ENCODE peak calls at places on chromosomes 7 and 10, in ten cellular contexts. T, D, W, K, Y, M, H, R, U and A are unnamed samples.
A peak's percentile ranks its signal among the peaks of the same experiment; 100 is the strongest.

GRCh38 chr10:47326927-47327330 is 4.7 kb downstream of the GDF2 start:
- DNase-seq in T (no peak), D (no peak), W (peak; percentile 39), K (no peak), Y (peak; percentile 32), M (no peak), H (no peak), R (no peak), U (no peak), A (no peak)

GRCh38 chr10:4033341-4033896 is 248.4 kb upstream of the KLF6 start:
- DNase-seq in T (no peak), D (no peak), W (no peak), K (no peak), Y (no peak), M (no peak), H (no peak), R (no peak), U (no peak), A (no peak)

GRCh38 chr10:29246449-29246848 is 42.4 kb upstream of the LYZL1 start:
- DNase-seq in T (no peak), D (no peak), W (no peak), K (no peak), Y (no peak), M (no peak), H (no peak), R (no peak), U (no peak), A (no peak)

GRCh38 chr10:68826764-68827591 is at the start of gene STOX1:
- DNase-seq in T (peak; percentile 53), D (peak; percentile 13), W (peak; percentile 64), K (no peak), Y (no peak), M (peak; percentile 54), H (no peak), R (peak; percentile 86), U (peak; percentile 69), A (peak; percentile 68)

GRCh38 chr10:33703897-33704825 is 369.7 kb upstream of the NRP1 start:
- DNase-seq in T (peak; percentile 43), D (no peak), W (no peak), K (no peak), Y (no peak), M (no peak), H (no peak), R (no peak), U (no peak), A (peak; percentile 62)

GRCh38 chr10:62636825-62637248 is 167.7 kb upstream of the ADO start:
- DNase-seq in T (no peak), D (no peak), W (no peak), K (no peak), Y (no peak), M (no peak), H (no peak), R (peak; percentile 14), U (no peak), A (no peak)

GRCh38 chr7:128450409-128450808 is 5.3 kb upstream of the HILPDA start:
- DNase-seq in T (no peak), D (no peak), W (no peak), K (no peak), Y (no peak), M (no peak), H (no peak), R (no peak), U (no peak), A (no peak)

GRCh38 chr7:98211221-98211675 is at the start of gene BHLHA15:
- DNase-seq in T (no peak), D (no peak), W (no peak), K (no peak), Y (no peak), M (peak; percentile 73), H (no peak), R (peak; percentile 68), U (peak; percentile 83), A (no peak)

GRCh38 chr10:117365612-117366011 is 9.6 kb downstream of the PDZD8 start:
- DNase-seq in T (no peak), D (no peak), W (no peak), K (no peak), Y (no peak), M (no peak), H (peak; percentile 47), R (no peak), U (peak; percentile 57), A (peak; percentile 59)

GRCh38 chr7:127021019-127021738 is 231.6 kb downstream of the GRM8 start:
- DNase-seq in T (no peak), D (no peak), W (no peak), K (no peak), Y (no peak), M (no peak), H (no peak), R (no peak), U (no peak), A (peak; percentile 2)

GRCh38 chr7:5532520-5533335 is 109.1 kb upstream of the TNRC18 start:
- DNase-seq in T (no peak), D (no peak), W (peak; percentile 55), K (no peak), Y (peak; percentile 89), M (peak; percentile 88), H (no peak), R (peak; percentile 50), U (peak; percentile 95), A (no peak)

GRCh38 chr7:13829914-13830603 is 159.4 kb downstream of the ETV1 start:
- DNase-seq in T (peak; percentile 95), D (peak; percentile 90), W (no peak), K (peak; percentile 61), Y (no peak), M (no peak), H (no peak), R (no peak), U (no peak), A (peak; percentile 61)

GRCh38 chr7:13827716-13828115 is 161.8 kb downstream of the ETV1 start:
- DNase-seq in T (peak; percentile 54), D (no peak), W (no peak), K (no peak), Y (no peak), M (no peak), H (no peak), R (no peak), U (no peak), A (no peak)

GRCh38 chr7:13830604-13830915 is 158.9 kb downstream of the ETV1 start:
- DNase-seq in T (peak; percentile 58), D (no peak), W (no peak), K (no peak), Y (no peak), M (no peak), H (no peak), R (no peak), U (no peak), A (no peak)

GRCh38 chr7:13829231-13829630 is 160.2 kb downstream of the ETV1 start:
- DNase-seq in T (no peak), D (no peak), W (no peak), K (no peak), Y (no peak), M (no peak), H (no peak), R (no peak), U (no peak), A (no peak)

GRCh38 chr7:13826752-13827151 is 162.7 kb downstream of the ETV1 start:
- DNase-seq in T (no peak), D (no peak), W (no peak), K (no peak), Y (no peak), M (no peak), H (no peak), R (no peak), U (no peak), A (no peak)
- TF ChIP-seq CTCF in T (no peak), D (no peak), W (no peak), K (no peak), Y (no peak), M (no peak), H (no peak), R (no peak), U (no peak), A (no peak)

DNA sequence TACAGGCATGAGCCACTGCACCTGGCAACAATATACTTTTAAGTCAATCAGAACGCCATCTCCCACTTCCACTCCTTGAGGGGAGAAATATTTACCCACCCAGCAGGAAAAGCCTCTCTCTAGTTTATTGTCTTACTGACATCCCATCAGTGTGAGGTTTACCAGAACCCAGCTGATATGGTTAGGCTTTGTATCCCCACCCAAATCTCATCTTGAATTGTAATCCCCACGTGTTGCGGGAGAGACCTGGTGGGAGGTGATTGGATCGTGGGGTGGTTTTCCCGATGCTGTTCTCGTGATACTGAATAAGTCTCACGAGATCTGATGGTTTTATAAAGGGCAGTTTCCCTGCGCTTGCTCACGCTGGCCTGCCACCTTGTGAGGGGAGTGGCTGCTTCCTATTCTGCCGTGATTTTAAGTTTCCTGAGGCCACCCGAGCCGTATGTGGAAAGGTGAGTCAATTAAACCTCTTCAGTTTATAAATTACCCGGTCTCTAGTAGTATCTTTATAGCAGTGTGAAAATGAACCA is 37.5 kb upstream of the TPK1 start:
- DNase-seq in T (no peak), D (no peak), W (no peak), K (no peak), Y (no peak), M (no peak), H (no peak), R (no peak), U (no peak), A (no peak)
- H3K4me3 ChIP-seq in T (no peak overlapping the region), D (no peak overlapping the region), W (no peak overlapping the region), K (no peak overlapping the region), Y (no peak overlapping the region), M (no peak overlapping the region), H (no peak overlapping the region), R (no peak overlapping the region), U (no peak overlapping the region), A (no peak overlapping the region)

GRCh38 chr7:151088856-151089699 is 2.8 kb downstream of the AGAP3 start:
- DNase-seq in T (peak; percentile 62), D (peak; percentile 41), W (peak; percentile 65), K (no peak), Y (peak; percentile 92), M (peak; percentile 87), H (no peak), R (peak; percentile 61), U (peak; percentile 67), A (peak; percentile 59)

GRCh38 chr7:151086802-151087246 is 549 bp downstream of the AGAP3 start:
- DNase-seq in T (no peak), D (no peak), W (no peak), K (no peak), Y (no peak), M (no peak), H (no peak), R (peak; percentile 60), U (no peak), A (peak; percentile 52)

GRCh38 chr7:151085691-151086620 is at the start of gene AGAP3:
- DNase-seq in T (peak; percentile 70), D (peak; percentile 44), W (peak; percentile 91), K (no peak), Y (peak; percentile 93), M (peak; percentile 95), H (no peak), R (peak; percentile 91), U (peak; percentile 91), A (peak; percentile 69)

GRCh38 chr7:151088019-151088855 is 2.0 kb downstream of the AGAP3 start:
- DNase-seq in T (no peak), D (no peak), W (no peak), K (no peak), Y (no peak), M (no peak), H (no peak), R (peak; percentile 53), U (no peak), A (no peak)

GRCh38 chr7:151087247-151088018 is 1.2 kb downstream of the AGAP3 start:
- DNase-seq in T (peak; percentile 62), D (no peak), W (peak; percentile 73), K (no peak), Y (no peak), M (peak; percentile 76), H (no peak), R (no peak), U (peak; percentile 83), A (peak; percentile 68)
- TF ChIP-seq CTCF in T (no peak), D (no peak), W (peak; percentile 41), K (peak; percentile 2), Y (peak; percentile 18), M (peak; percentile 42), H (peak; percentile 78), R (peak; percentile 45), U (peak; percentile 27), A (no peak)

GRCh38 chr7:36115448-36116321 is 37.4 kb upstream of the EEPD1 start:
- DNase-seq in T (peak; percentile 95), D (peak; percentile 98), W (peak; percentile 68), K (peak; percentile 92), Y (no peak), M (peak; percentile 79), H (peak; percentile 96), R (no peak), U (peak; percentile 91), A (peak; percentile 98)
- H3K4me3 ChIP-seq in T (no peak overlapping the region), D (peak overlapping the region; percentile 26), W (no peak overlapping the region), K (peak overlapping the region; percentile 41), Y (no peak overlapping the region), M (no peak overlapping the region), H (no peak overlapping the region), R (no peak overlapping the region), U (no peak overlapping the region), A (no peak overlapping the region)